ENCODE peak calls at places on chromosome 16, in seven cellular contexts. M, B, H, S, V, O and Z are unnamed samples.

GRCh38 chr16:48978501-48978900 is 303.1 kb downstream of the CBLN1 start:
- DNase-seq in B (no peak), M (no peak), V (no peak), S (no peak), H (no peak), O (no peak), Z (no peak)

GRCh38 chr16:88355093-88355388 is 27.7 kb upstream of the ZNF469 start:
- DNase-seq in M (no peak), V (no peak), O (no peak), H (no peak), S (no peak), B (no peak), Z (no peak)

GRCh38 chr16:68298907-68299515 is 11.7 kb downstream of the SLC7A6OS start:
- DNase-seq in M (no peak), H (no peak), S (peak; percentile 38), B (peak; percentile 76), V (peak; percentile 77), O (no peak), Z (peak; percentile 49)

GRCh38 chr16:81601008-81601428 is 156.4 kb downstream of the CMIP start:
- DNase-seq in B (peak; percentile 72), M (no peak), H (no peak), O (no peak), V (peak; percentile 77), S (no peak), Z (no peak)

GRCh38 chr16:68367891-68368601 is 57.2 kb downstream of the PRMT7 start:
- DNase-seq in V (no peak), B (no peak), S (no peak), M (no peak), H (no peak), O (no peak), Z (no peak)

GRCh38 chr16:10535461-10535860 is 44.9 kb downstream of the EMP2 start:
- DNase-seq in H (no peak), V (no peak), O (no peak), S (no peak), B (no peak), M (no peak), Z (no peak)

GRCh38 chr16:90048347-90048722 is 28.8 kb downstream of the PRDM7 start:
- DNase-seq in M (no peak), V (no peak), B (no peak), H (peak; percentile 11), O (no peak), S (no peak), Z (no peak)

GRCh38 chr16:72312862-72313261 is 140.9 kb upstream of the PMFBP1 start:
- DNase-seq in M (no peak), B (peak; percentile 40), S (no peak), V (no peak), O (no peak), H (no peak), Z (no peak)

GRCh38 chr16:74984194-74984669 is 691 bp downstream of the WDR59 start:
- DNase-seq in V (no peak), M (no peak), B (peak; percentile 32), O (no peak), S (no peak), H (peak; percentile 12), Z (no peak)

GRCh38 chr16:49640606-49641005 is 215.3 kb downstream of the ZNF423 start:
- DNase-seq in H (no peak), M (no peak), O (no peak), V (no peak), B (peak; percentile 37), S (no peak), Z (no peak)

GRCh38 chr16:67104845-67105244 is 4.9 kb upstream of the PHAF1 start:
- DNase-seq in S (no peak), H (no peak), V (no peak), M (no peak), B (no peak), O (no peak), Z (no peak)

GRCh38 chr16:62965831-62966230 is 929.6 kb upstream of the CDH8 start:
- DNase-seq in S (no peak), V (no peak), M (no peak), H (no peak), O (no peak), B (peak; percentile 1), Z (no peak)

GRCh38 chr16:67151431-67152097 is 766 bp upstream of the B3GNT9 start:
- DNase-seq in B (no peak), V (no peak), O (no peak), M (no peak), H (no peak), S (no peak), Z (no peak)

GRCh38 chr16:56742030-56742984 is 12.4 kb downstream of the NUP93 start:
- DNase-seq in M (no peak), V (no peak), O (no peak), H (no peak), B (peak; percentile 91), S (no peak), Z (no peak)

GRCh38 chr16:68499011-68499410 is 40.1 kb upstream of the ZFP90 start:
- DNase-seq in B (no peak), O (no peak), V (no peak), S (no peak), M (peak; percentile 39), H (no peak), Z (no peak)

GRCh38 chr16:24721830-24722238 is 7.6 kb upstream of the TNRC6A start:
- DNase-seq in H (peak; percentile 12), O (no peak), B (peak; percentile 73), M (no peak), V (no peak), S (no peak), Z (no peak)

GRCh38 chr16:87056083-87056482 is 261.1 kb downstream of the C16orf95 start:
- DNase-seq in S (no peak), O (no peak), M (no peak), B (peak; percentile 59), H (no peak), V (peak; percentile 56), Z (no peak)

GRCh38 chr16:22141746-22142145 is 20.6 kb upstream of the SDR42E2 start:
- DNase-seq in H (no peak), O (no peak), S (no peak), V (no peak), M (no peak), B (no peak), Z (no peak)

GRCh38 chr16:56682703-56683397 is 580 bp downstream of the MT1X start:
- DNase-seq in M (no peak), S (no peak), H (no peak), O (no peak), V (no peak), B (no peak), Z (peak; percentile 17)

GRCh38 chr16:66986559-66986958 is 1.8 kb upstream of the CES4A start:
- DNase-seq in H (no peak), O (no peak), V (no peak), B (no peak), S (no peak), M (no peak), Z (no peak)

GRCh38 chr16:89268987-89269735 is 51.7 kb downstream of the ZNF778 start:
- DNase-seq in B (peak; percentile 31), O (no peak), M (no peak), H (no peak), S (no peak), V (peak; percentile 64), Z (peak; percentile 82)

GRCh38 chr16:85798901-85799496 is 345 bp downstream of the EMC8 start:
- DNase-seq in B (peak; percentile 44), S (no peak), M (peak; percentile 63), V (no peak), H (peak; percentile 9), O (no peak), Z (no peak)

GRCh38 chr16:85796599-85796998 is 2.7 kb downstream of the EMC8 start:
- DNase-seq in H (no peak), S (no peak), B (no peak), V (no peak), O (no peak), M (no peak), Z (no peak)

GRCh38 chr16:85798283-85798776 is 1.0 kb downstream of the EMC8 start:
- DNase-seq in S (no peak), O (no peak), H (no peak), V (no peak), B (no peak), M (no peak), Z (no peak)

GRCh38 chr16:85800321-85800669 is 800 bp downstream of the COX4I1 start:
- DNase-seq in H (no peak), M (no peak), S (no peak), O (peak; percentile 15), B (no peak), V (no peak), Z (no peak)

GRCh38 chr16:85799497-85800320 is at the start of the genes COX4I1 and EMC8:
- DNase-seq in S (peak; percentile 96), V (peak; percentile 97), M (peak; percentile 98), O (peak; percentile 96), B (peak; percentile 93), H (peak; percentile 86), Z (peak; percentile 94)
- H3K36me3 ChIP-seq in S (peaks cover 60% of the 10 kb centered on the region), V (peaks cover 23% of the 10 kb centered on the region), M (peaks cover 55% of the 10 kb centered on the region), O (peaks cover 30% of the 10 kb centered on the region), B (peaks cover 25% of the 10 kb centered on the region), H (peaks cover 38% of the 10 kb centered on the region), Z (no peaks in the 10 kb centered on the region)

GRCh38 chr16:84085271-84085667 is 31.5 kb downstream of the MBTPS1 start:
- DNase-seq in H (no peak), S (no peak), V (no peak), B (no peak), M (no peak), O (no peak), Z (no peak)
- H3K4me1 ChIP-seq in H (no peaks in the 10 kb centered on the region), S (peaks cover 8% of the 10 kb centered on the region), V (peaks cover 10% of the 10 kb centered on the region), B (no peaks in the 10 kb centered on the region), M (no peaks in the 10 kb centered on the region), O (no peaks in the 10 kb centered on the region), Z (no peaks in the 10 kb centered on the region)

GRCh38 chr16:31360296-31360695 is 5.3 kb downstream of the ITGAX start:
- DNase-seq in H (no peak), O (no peak), V (no peak), B (no peak), M (no peak), S (no peak), Z (no peak)
- H3K36me3 ChIP-seq in H (no peaks in the 10 kb centered on the region), O (no peaks in the 10 kb centered on the region), V (no peaks in the 10 kb centered on the region), B (no peaks in the 10 kb centered on the region), M (no peaks in the 10 kb centered on the region), S (no peaks in the 10 kb centered on the region), Z (no peaks in the 10 kb centered on the region)

GRCh38 chr16:11681526-11681925 is 13.3 kb downstream of the SNN start:
- DNase-seq in H (no peak), B (no peak), V (no peak), M (no peak), S (no peak), O (no peak), Z (no peak)
- H3K4me1 ChIP-seq in H (peaks cover 14% of the 10 kb centered on the region), B (peaks cover 33% of the 10 kb centered on the region), V (peaks cover 55% of the 10 kb centered on the region), M (peaks cover 45% of the 10 kb centered on the region), S (peaks cover 74% of the 10 kb centered on the region), O (peaks cover 13% of the 10 kb centered on the region), Z (peaks cover 2% of the 10 kb centered on the region)

GRCh38 chr16:84478172-84478948 is 26.1 kb downstream of the MEAK7 start:
- DNase-seq in V (no peak), M (no peak), O (no peak), B (peak; percentile 87), S (peak; percentile 14), H (no peak), Z (no peak)
- H3K36me3 ChIP-seq in V (peaks cover 17% of the 10 kb centered on the region), M (peaks cover 44% of the 10 kb centered on the region), O (no peaks in the 10 kb centered on the region), B (peaks cover 14% of the 10 kb centered on the region), S (peaks cover 57% of the 10 kb centered on the region), H (peaks cover 11% of the 10 kb centered on the region), Z (no peaks in the 10 kb centered on the region)

GRCh38 chr16:140175-140857 is 1.8 kb upstream of the NPRL3 start:
- DNase-seq in M (no peak), S (no peak), B (no peak), V (no peak), O (no peak), H (no peak), Z (no peak)
- H3K4me1 ChIP-seq in M (peaks cover 10% of the 10 kb centered on the region), S (peaks cover 33% of the 10 kb centered on the region), B (no peaks in the 10 kb centered on the region), V (peaks cover 9% of the 10 kb centered on the region), O (no peaks in the 10 kb centered on the region), H (no peaks in the 10 kb centered on the region), Z (peaks cover 3% of the 10 kb centered on the region)